ENCODE peak calls at places on chromosomes 7 and 10, in seven cellular contexts. R, L, G, K, W, X and B are unnamed samples.

GRCh38 chr7:70638381-70639128 is 493.4 kb upstream of the GALNT17 start:
- DNase-seq in R (no peak), L (no peak), G (no peak), K (no peak), W (no peak), X (no peak), B (no peak)

GRCh38 chr7:44394636-44395035 is 69.2 kb upstream of the CAMK2B start:
- DNase-seq in R (no peak), L (no peak), G (no peak), K (no peak), W (no peak), X (no peak), B (no peak)

GRCh38 chr7:5692112-5692844 is 89.2 kb downstream of the RNF216 start:
- DNase-seq in R (peak; percentile 97), L (peak; percentile 95), G (peak; percentile 66), K (peak; percentile 95), W (no peak), X (no peak), B (peak; percentile 48)

GRCh38 chr10:70493660-70494234 is 15.2 kb downstream of the PALD1 start:
- DNase-seq in R (no peak), L (no peak), G (peak; percentile 95), K (no peak), W (no peak), X (no peak), B (no peak)

GRCh38 chr7:29063872-29064271 is 82.5 kb downstream of the CPVL start:
- DNase-seq in R (no peak), L (no peak), G (no peak), K (no peak), W (no peak), X (no peak), B (no peak)

GRCh38 chr7:1920266-1920681 is 250.2 kb downstream of the ELFN1 start:
- DNase-seq in R (no peak), L (no peak), G (no peak), K (no peak), W (no peak), X (no peak), B (no peak)

GRCh38 chr7:102433319-102434038 is at the start of gene ORAI2:
- DNase-seq in R (peak; percentile 62), L (no peak), G (peak; percentile 88), K (peak; percentile 78), W (peak; percentile 91), X (peak; percentile 75), B (peak; percentile 55)

GRCh38 chr10:3259499-3259898 is 86.9 kb upstream of the PITRM1 start:
- DNase-seq in R (no peak), L (no peak), G (no peak), K (no peak), W (no peak), X (no peak), B (no peak)

GRCh38 chr7:142108728-142109505 is 2.6 kb upstream of the MGAM2 start:
- DNase-seq in R (no peak), L (no peak), G (no peak), K (no peak), W (no peak), X (no peak), B (no peak)

GRCh38 chr7:142111509-142111908 is at the start of gene MGAM2:
- DNase-seq in R (no peak), L (no peak), G (no peak), K (no peak), W (no peak), X (no peak), B (no peak)

GRCh38 chr7:142110098-142110497 is 1.4 kb upstream of the MGAM2 start:
- DNase-seq in R (no peak), L (no peak), G (no peak), K (no peak), W (no peak), X (no peak), B (no peak)

GRCh38 chr7:142112086-142112485 is 568 bp downstream of the MGAM2 start:
- DNase-seq in R (no peak), L (no peak), G (no peak), K (no peak), W (no peak), X (no peak), B (no peak)

GRCh38 chr7:142110638-142111037 is 880 bp upstream of the MGAM2 start:
- DNase-seq in R (no peak), L (no peak), G (no peak), K (no peak), W (no peak), X (no peak), B (no peak)
- TF ChIP-seq CTCF in R (no peak), L (no peak), G (no peak), K (no peak), W (no peak), X (no peak), B (no peak)

GRCh38 chr7:84187813-84188212 is 6.8 kb downstream of the SEMA3A start:
- DNase-seq in R (peak; percentile 56), L (peak; percentile 91), G (peak; percentile 44), K (peak; percentile 40), W (no peak), X (no peak), B (no peak)

GRCh38 chr7:84187087-84187805 is 7.3 kb downstream of the SEMA3A start:
- DNase-seq in R (peak; percentile 13), L (no peak), G (no peak), K (no peak), W (no peak), X (no peak), B (no peak)

GRCh38 chr7:84190016-84190705 is 4.4 kb downstream of the SEMA3A start:
- DNase-seq in R (peak; percentile 26), L (no peak), G (no peak), K (no peak), W (no peak), X (no peak), B (no peak)

GRCh38 chr7:84191261-84191660 is 3.3 kb downstream of the SEMA3A start:
- DNase-seq in R (peak; percentile 22), L (no peak), G (no peak), K (no peak), W (no peak), X (no peak), B (no peak)

DNA sequence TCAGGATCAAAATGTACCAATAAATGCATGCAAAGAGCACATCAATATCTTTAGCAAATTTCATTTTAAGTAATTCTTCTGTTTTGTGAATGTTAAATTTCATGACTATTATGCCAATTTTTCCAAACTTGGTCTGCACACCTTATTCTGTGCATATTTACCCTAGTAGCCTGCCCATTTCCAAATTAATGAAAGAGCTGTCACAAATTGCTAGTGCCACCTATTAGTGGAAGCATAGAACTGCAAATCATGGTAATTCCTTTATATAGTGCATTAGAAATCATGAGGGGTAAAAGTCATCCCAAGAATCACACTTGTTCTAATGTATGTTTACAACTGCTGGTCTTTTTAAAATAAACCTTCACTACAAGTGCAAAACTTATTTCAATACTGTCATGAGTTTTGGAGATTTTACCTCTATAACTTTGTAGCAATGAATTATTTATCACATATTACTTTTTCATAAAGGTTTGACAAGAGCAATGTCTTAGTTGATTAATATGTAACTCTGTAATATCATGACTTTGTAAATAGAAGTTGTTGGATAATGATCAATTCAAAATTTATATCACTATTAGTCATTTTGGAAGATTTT is 5.7 kb downstream of the SEMA3A start:
- DNase-seq in R (peak; percentile 49), L (no peak), G (no peak), K (no peak), W (no peak), X (no peak), B (no peak)
- TF ChIP-seq CTCF in R (peak; percentile 52), L (peak; percentile 37), G (peak; percentile 5), K (peak; percentile 67), W (peak; percentile 37), X (peak; percentile 56), B (no peak)

DNA sequence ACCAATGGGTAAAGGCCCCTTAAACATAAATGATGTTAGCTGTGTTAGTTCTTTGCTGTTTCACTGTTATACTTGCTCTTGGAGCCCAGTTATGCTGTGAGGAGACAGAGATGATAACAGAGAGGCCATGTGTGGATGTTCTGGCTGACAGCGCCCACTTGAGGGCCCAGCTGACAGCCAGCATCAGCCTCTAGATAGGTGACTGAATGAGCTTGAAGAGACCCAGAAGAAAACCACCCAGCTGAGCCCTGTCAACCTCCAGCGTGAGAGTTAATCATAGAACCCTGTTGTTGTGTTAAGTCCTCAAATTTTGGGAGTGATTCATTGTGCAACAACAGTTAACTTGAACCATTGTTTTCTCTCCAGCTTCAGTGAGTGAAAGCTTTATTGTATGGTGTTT is 91.7 kb downstream of the GLRX3 start:
- DNase-seq in R (no peak), L (no peak), G (no peak), K (no peak), W (no peak), X (no peak), B (no peak)
- TF ChIP-seq CTCF in R (no peak), L (no peak), G (no peak), K (no peak), W (no peak), X (no peak), B (no peak)

DNA sequence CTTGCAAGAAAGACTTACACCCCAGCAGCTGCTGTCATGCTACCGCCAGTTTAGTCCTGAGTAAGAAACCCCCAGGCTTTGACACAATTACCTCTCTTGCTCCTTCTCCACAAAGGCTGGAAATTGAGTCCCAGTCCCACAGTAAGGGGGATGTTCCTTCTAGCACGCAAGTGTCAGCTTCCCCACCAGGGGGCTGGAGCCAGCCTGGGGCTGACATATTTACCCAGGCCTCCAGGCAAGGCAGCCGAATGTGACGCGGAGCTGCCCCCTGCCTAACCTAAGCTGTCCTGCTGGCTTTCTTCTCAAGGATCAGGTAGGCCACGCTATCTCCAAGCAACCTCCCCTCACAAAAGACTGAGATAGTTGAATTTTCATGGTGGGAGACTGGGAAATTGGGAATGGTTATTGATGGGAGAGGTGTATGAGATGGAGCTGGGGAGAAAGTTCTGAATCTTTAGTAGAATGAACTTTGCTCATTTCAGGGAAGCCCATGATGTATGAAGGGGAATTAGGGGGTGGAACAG is 19.2 kb upstream of the BMPER start:
- DNase-seq in R (no peak), L (no peak), G (no peak), K (peak; percentile 10), W (no peak), X (no peak), B (no peak)
- TF ChIP-seq CTCF in R (no peak), L (peak; percentile 41), G (no peak), K (no peak), W (peak; percentile 12), X (no peak), B (no peak)